ENCODE peak calls at places on chromosomes 7 and 10, in seven cellular contexts. One of them, this sample, is unnamed.

GRCh38 chr10:123502983-123503382 is 163.2 kb upstream of the GPR26 start:
- DNase-seq in pancreas: no peak
- DNase-seq in GM23248: no peak
- DNase-seq in GM12878: no peak
- DNase-seq in ovary: no peak
- DNase-seq in stomach: no peak
- DNase-seq in caudate nucleus: no peak
- DNase-seq in this sample: no peak

GRCh38 chr7:2165610-2166594 is 66.8 kb downstream of the MAD1L1 start:
- DNase-seq in pancreas: no peak
- DNase-seq in GM23248: no peak
- DNase-seq in GM12878: peak
- DNase-seq in ovary: no peak
- DNase-seq in stomach: no peak
- DNase-seq in caudate nucleus: no peak
- DNase-seq in this sample: no peak

GRCh38 chr10:59361659-59362183 is 628 bp downstream of the FAM13C start:
- DNase-seq in pancreas: no peak
- DNase-seq in GM23248: peak
- DNase-seq in GM12878: no peak
- DNase-seq in ovary: no peak
- DNase-seq in stomach: no peak
- DNase-seq in caudate nucleus: no peak
- DNase-seq in this sample: no peak

GRCh38 chr10:62456611-62457101 is 82.5 kb downstream of the ZNF365 start:
- DNase-seq in pancreas: no peak
- DNase-seq in GM23248: peak
- DNase-seq in GM12878: peak
- DNase-seq in ovary: no peak
- DNase-seq in stomach: no peak
- DNase-seq in caudate nucleus: no peak
- DNase-seq in this sample: no peak

GRCh38 chr7:152054377-152055230 is 29.1 kb downstream of the GALNT11 start:
- DNase-seq in pancreas: no peak
- DNase-seq in GM23248: peak
- DNase-seq in GM12878: no peak
- DNase-seq in ovary: no peak
- DNase-seq in stomach: no peak
- DNase-seq in caudate nucleus: no peak
- DNase-seq in this sample: no peak

GRCh38 chr7:158802535-158803199 is 26.6 kb downstream of the ESYT2 start:
- DNase-seq in pancreas: no peak
- DNase-seq in GM23248: peak
- DNase-seq in GM12878: no peak
- DNase-seq in ovary: no peak
- DNase-seq in stomach: no peak
- DNase-seq in caudate nucleus: no peak
- DNase-seq in this sample: no peak

GRCh38 chr10:28922127-28922526 is 244.8 kb downstream of the BAMBI start:
- DNase-seq in pancreas: no peak
- DNase-seq in GM23248: no peak
- DNase-seq in GM12878: no peak
- DNase-seq in ovary: no peak
- DNase-seq in stomach: no peak
- DNase-seq in caudate nucleus: no peak
- DNase-seq in this sample: no peak

GRCh38 chr7:42227931-42228591 is 8.9 kb downstream of the GLI3 start:
- DNase-seq in pancreas: no peak
- DNase-seq in GM23248: peak
- DNase-seq in GM12878: no peak
- DNase-seq in ovary: peak
- DNase-seq in stomach: no peak
- DNase-seq in caudate nucleus: no peak
- DNase-seq in this sample: no peak

GRCh38 chr7:115748123-115748738 is 282.3 kb downstream of the TFEC start:
- DNase-seq in pancreas: no peak
- DNase-seq in GM23248: peak
- DNase-seq in GM12878: no peak
- DNase-seq in ovary: no peak
- DNase-seq in stomach: no peak
- DNase-seq in caudate nucleus: no peak
- DNase-seq in this sample: no peak

GRCh38 chr10:95864906-95865813 is 42.6 kb upstream of the CC2D2B start:
- DNase-seq in pancreas: no peak
- DNase-seq in GM23248: peak
- DNase-seq in GM12878: peak
- DNase-seq in ovary: no peak
- DNase-seq in stomach: no peak
- DNase-seq in caudate nucleus: no peak
- DNase-seq in this sample: no peak

GRCh38 chr10:22340362-22341189 is 4.7 kb upstream of the SPAG6 start:
- DNase-seq in pancreas: peak
- DNase-seq in GM23248: peak
- DNase-seq in GM12878: peak
- DNase-seq in ovary: peak
- DNase-seq in stomach: peak
- DNase-seq in caudate nucleus: peak
- DNase-seq in this sample: no peak

GRCh38 chr10:804787-805634 is 115.5 kb upstream of the DIP2C start:
- DNase-seq in pancreas: no peak
- DNase-seq in GM23248: no peak
- DNase-seq in GM12878: no peak
- DNase-seq in ovary: no peak
- DNase-seq in stomach: no peak
- DNase-seq in caudate nucleus: no peak
- DNase-seq in this sample: no peak

GRCh38 chr10:70430489-70431445 is 10.7 kb downstream of the NODAL start:
- DNase-seq in pancreas: peak
- DNase-seq in GM23248: peak
- DNase-seq in GM12878: no peak
- DNase-seq in ovary: peak
- DNase-seq in stomach: peak
- DNase-seq in caudate nucleus: no peak
- DNase-seq in this sample: no peak

GRCh38 chr10:78626471-78626870 is 442.3 kb upstream of the ZMIZ1 start:
- DNase-seq in pancreas: no peak
- DNase-seq in GM23248: no peak
- DNase-seq in GM12878: no peak
- DNase-seq in ovary: no peak
- DNase-seq in stomach: no peak
- DNase-seq in caudate nucleus: no peak
- DNase-seq in this sample: no peak

GRCh38 chr10:96491303-96491702 is 22.4 kb downstream of the TLL2 start:
- DNase-seq in pancreas: no peak
- DNase-seq in GM23248: no peak
- DNase-seq in GM12878: no peak
- DNase-seq in ovary: no peak
- DNase-seq in stomach: no peak
- DNase-seq in caudate nucleus: no peak
- DNase-seq in this sample: no peak

GRCh38 chr10:133390597-133391248 is 3.2 kb upstream of the MTG1 start:
- DNase-seq in pancreas: no peak
- DNase-seq in GM23248: no peak
- DNase-seq in GM12878: no peak
- DNase-seq in ovary: no peak
- DNase-seq in stomach: peak
- DNase-seq in caudate nucleus: no peak
- DNase-seq in this sample: no peak

GRCh38 chr7:106068538-106068961 is 43.6 kb downstream of the SYPL1 start:
- DNase-seq in pancreas: no peak
- DNase-seq in GM23248: peak
- DNase-seq in GM12878: no peak
- DNase-seq in ovary: no peak
- DNase-seq in stomach: no peak
- DNase-seq in caudate nucleus: no peak
- DNase-seq in this sample: no peak

GRCh38 chr10:97781541-97782331 is 9.9 kb upstream of the SFRP5 start:
- DNase-seq in pancreas: no peak
- DNase-seq in GM23248: no peak
- DNase-seq in GM12878: no peak
- DNase-seq in ovary: no peak
- DNase-seq in stomach: no peak
- DNase-seq in caudate nucleus: no peak
- DNase-seq in this sample: no peak

GRCh38 chr10:42962120-42962901 is 114.6 kb upstream of the RET start:
- DNase-seq in pancreas: peak
- DNase-seq in GM23248: no peak
- DNase-seq in GM12878: no peak
- DNase-seq in ovary: no peak
- DNase-seq in stomach: peak
- DNase-seq in caudate nucleus: no peak
- DNase-seq in this sample: no peak

DNA sequence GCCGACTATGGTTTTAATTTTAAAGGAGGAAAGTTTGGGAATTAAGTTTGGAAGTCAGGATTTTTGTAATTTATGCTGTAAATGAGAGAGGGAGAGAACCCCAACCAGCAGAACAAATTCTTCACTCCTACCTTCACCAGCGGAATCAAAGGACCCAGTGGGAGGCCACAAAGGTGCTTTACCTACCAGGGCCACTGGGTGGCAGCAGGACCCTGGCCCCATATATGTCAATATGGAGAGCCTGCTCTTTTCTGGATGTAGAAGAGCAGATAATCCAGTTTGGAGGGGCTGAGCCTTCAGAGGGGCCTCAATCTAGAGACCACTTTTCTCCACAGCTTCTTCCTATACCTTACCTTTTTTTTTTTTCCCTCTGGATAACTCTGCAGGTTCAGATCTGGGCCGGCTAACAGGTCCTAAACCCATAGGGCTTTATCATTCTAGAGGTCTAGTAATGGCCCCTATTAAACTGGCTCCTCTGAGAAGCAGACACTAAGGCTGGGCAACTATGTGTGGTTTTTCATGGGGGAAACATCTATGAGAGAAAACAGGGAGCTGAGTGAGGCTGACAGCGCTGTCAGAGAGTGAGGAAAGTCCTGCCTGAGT is 8.5 kb upstream of the SCD start:
- DNase-seq in pancreas: peak
- DNase-seq in GM23248: peak
- DNase-seq in GM12878: no peak
- DNase-seq in ovary: peak
- DNase-seq in stomach: peak
- DNase-seq in caudate nucleus: peak
- DNase-seq in this sample: peak
- H3K27ac ChIP-seq in pancreas: no peak
- H3K27ac ChIP-seq in GM23248: no peak
- H3K27ac ChIP-seq in GM12878: no peak
- H3K27ac ChIP-seq in ovary: no peak
- H3K27ac ChIP-seq in stomach: no peak
- H3K27ac ChIP-seq in caudate nucleus: peak
- H3K27ac ChIP-seq in this sample: no peak

GRCh38 chr7:27113991-27114866 is 11.7 kb upstream of the HOXA2 start:
- DNase-seq in pancreas: no peak
- DNase-seq in GM23248: peak
- DNase-seq in GM12878: no peak
- DNase-seq in ovary: peak
- DNase-seq in stomach: no peak
- DNase-seq in caudate nucleus: no peak
- DNase-seq in this sample: no peak

GRCh38 chr7:27111753-27112277 is 9.3 kb upstream of the HOXA2 start:
- DNase-seq in pancreas: no peak
- DNase-seq in GM23248: no peak
- DNase-seq in GM12878: no peak
- DNase-seq in ovary: no peak
- DNase-seq in stomach: no peak
- DNase-seq in caudate nucleus: no peak
- DNase-seq in this sample: no peak

GRCh38 chr7:27112361-27112760 is 9.9 kb upstream of the HOXA2 start:
- DNase-seq in pancreas: no peak
- DNase-seq in GM23248: no peak
- DNase-seq in GM12878: no peak
- DNase-seq in ovary: no peak
- DNase-seq in stomach: no peak
- DNase-seq in caudate nucleus: no peak
- DNase-seq in this sample: no peak

GRCh38 chr7:27110977-27111752 is 8.7 kb upstream of the HOXA2 start:
- DNase-seq in pancreas: no peak
- DNase-seq in GM23248: peak
- DNase-seq in GM12878: no peak
- DNase-seq in ovary: no peak
- DNase-seq in stomach: no peak
- DNase-seq in caudate nucleus: no peak
- DNase-seq in this sample: no peak

GRCh38 chr7:27112960-27113949 is 10.8 kb upstream of the HOXA2 start:
- DNase-seq in pancreas: no peak
- DNase-seq in GM23248: no peak
- DNase-seq in GM12878: no peak
- DNase-seq in ovary: no peak
- DNase-seq in stomach: no peak
- DNase-seq in caudate nucleus: no peak
- DNase-seq in this sample: no peak
- H3K27ac ChIP-seq in pancreas: peak
- H3K27ac ChIP-seq in GM23248: no peak
- H3K27ac ChIP-seq in GM12878: no peak
- H3K27ac ChIP-seq in ovary: peak
- H3K27ac ChIP-seq in stomach: peak
- H3K27ac ChIP-seq in caudate nucleus: no peak
- H3K27ac ChIP-seq in this sample: no peak

DNA sequence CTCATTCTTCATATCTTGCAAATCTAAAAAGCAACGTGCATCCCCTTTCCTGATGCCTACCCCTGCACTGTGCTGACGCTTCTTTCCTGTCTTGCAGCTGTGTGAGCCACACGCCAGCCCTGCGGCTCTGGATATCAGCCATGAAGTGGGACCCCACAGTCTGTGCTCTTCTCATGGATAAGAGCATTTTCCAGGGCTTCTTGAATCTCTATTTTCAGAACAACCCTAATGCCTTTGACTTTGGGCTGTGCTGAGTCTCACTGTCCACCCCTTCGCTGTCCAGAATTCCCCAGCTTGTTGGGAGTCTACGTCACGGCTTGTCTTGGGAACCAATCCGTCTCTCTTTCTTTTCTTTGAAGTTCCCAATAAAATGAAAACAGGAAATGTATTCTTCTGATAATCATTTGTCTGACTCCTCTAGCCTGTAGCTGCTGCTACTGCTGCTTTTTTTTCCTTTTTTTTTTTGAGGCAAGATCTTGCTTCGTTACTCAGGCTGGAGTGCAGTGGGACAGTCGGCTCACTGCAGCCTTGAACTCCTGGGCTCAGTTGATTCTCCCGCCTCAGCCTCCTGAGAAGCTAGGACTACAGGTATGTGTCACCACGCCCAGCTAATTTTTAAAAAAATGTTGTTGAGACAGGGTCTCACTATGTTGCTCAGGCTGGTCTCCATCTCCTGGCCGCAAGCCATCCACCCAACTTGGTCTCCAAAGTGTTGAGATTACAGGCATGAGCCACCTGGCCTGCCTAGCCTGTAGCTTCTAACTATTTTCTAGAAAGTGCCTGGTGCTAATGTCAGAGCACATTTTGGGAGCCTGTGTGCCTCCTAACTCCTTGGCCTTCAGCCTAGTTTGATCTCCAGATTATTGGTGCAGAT is 30.3 kb downstream of the GSTO2 start:
- DNase-seq in pancreas: no peak
- DNase-seq in GM23248: peak
- DNase-seq in GM12878: no peak
- DNase-seq in ovary: peak
- DNase-seq in stomach: no peak
- DNase-seq in caudate nucleus: no peak
- DNase-seq in this sample: no peak
- H3K27ac ChIP-seq in pancreas: peak
- H3K27ac ChIP-seq in GM23248: peak
- H3K27ac ChIP-seq in GM12878: no peak
- H3K27ac ChIP-seq in ovary: peak
- H3K27ac ChIP-seq in stomach: peak
- H3K27ac ChIP-seq in caudate nucleus: peak
- H3K27ac ChIP-seq in this sample: no peak

GRCh38 chr7:84092207-84092606 is 102.4 kb downstream of the SEMA3A start:
- DNase-seq in pancreas: no peak
- DNase-seq in GM23248: no peak
- DNase-seq in GM12878: no peak
- DNase-seq in ovary: no peak
- DNase-seq in stomach: no peak
- DNase-seq in caudate nucleus: no peak
- DNase-seq in this sample: no peak
- H3K27ac ChIP-seq in pancreas: no peak
- H3K27ac ChIP-seq in GM23248: no peak
- H3K27ac ChIP-seq in GM12878: no peak
- H3K27ac ChIP-seq in ovary: no peak
- H3K27ac ChIP-seq in stomach: no peak
- H3K27ac ChIP-seq in caudate nucleus: no peak
- H3K27ac ChIP-seq in this sample: no peak

This sample was measured in substantia nigra.